ENCODE peak calls at places on chromosomes 16 and 17, in seven cellular contexts. A is uterus, G is bronchial epithelial cell, I is mucosa of descending colon, O is heart right ventricle, D is colonic mucosa, F is testis. R is an unnamed sample.

GRCh38 chr16:27492588-27492979 is 57.1 kb downstream of the GTF3C1 start:
- DNase-seq in A (no peak), G (no peak), I (no peak), O (no peak), D (no peak), F (no peak), R (no peak)

GRCh38 chr16:86671486-86672214 is 93.3 kb downstream of the FOXL1 start:
- DNase-seq in A (no peak), G (no peak), I (no peak), O (no peak), D (no peak), F (no peak), R (no peak)

GRCh38 chr16:75559564-75560372 is 3.7 kb upstream of the TMEM231 start:
- DNase-seq in A (no peak), G (peak), I (no peak), O (no peak), D (no peak), F (peak), R (no peak)

GRCh38 chr17:45009676-45010467 is 41.6 kb downstream of the DCAKD start:
- DNase-seq in A (no peak), G (no peak), I (no peak), O (no peak), D (no peak), F (no peak), R (no peak)

GRCh38 chr17:82236142-82236971 is 7.5 kb downstream of the SLC16A3 start:
- DNase-seq in A (peak), G (no peak), I (peak), O (peak), D (peak), F (peak), R (peak)

GRCh38 chr16:2429771-2430663 is 770 bp downstream of the CCNF start:
- DNase-seq in A (no peak), G (peak), I (no peak), O (no peak), D (peak), F (peak), R (no peak)

GRCh38 chr17:51059781-51060180 is 60.9 kb downstream of the SPAG9 start:
- DNase-seq in A (no peak), G (no peak), I (no peak), O (no peak), D (no peak), F (no peak), R (no peak)

GRCh38 chr17:50443492-50444051 is 17.6 kb downstream of the ACSF2 start:
- DNase-seq in A (no peak), G (no peak), I (no peak), O (no peak), D (peak), F (peak), R (no peak)

GRCh38 chr16:27759301-27759871 is 209.4 kb downstream of the KATNIP start:
- DNase-seq in A (no peak), G (peak), I (peak), O (no peak), D (no peak), F (no peak), R (no peak)

GRCh38 chr16:49700222-49700927 is 155.5 kb downstream of the ZNF423 start:
- DNase-seq in A (peak), G (no peak), I (no peak), O (peak), D (peak), F (peak), R (peak)

GRCh38 chr17:38749222-38750043 is 1.3 kb upstream of the PCGF2 start:
- DNase-seq in A (peak), G (no peak), I (peak), O (peak), D (peak), F (peak), R (peak)

GRCh38 chr17:15662726-15663125 is 21.4 kb downstream of the TRIM16 start:
- DNase-seq in A (no peak), G (peak), I (no peak), O (no peak), D (no peak), F (no peak), R (no peak)

GRCh38 chr17:65062168-65062915 is 5.8 kb upstream of the GNA13 start:
- DNase-seq in A (no peak), G (peak), I (no peak), O (no peak), D (no peak), F (no peak), R (no peak)

GRCh38 chr17:70629902-70630301 is 460.6 kb downstream of the KCNJ2 start:
- DNase-seq in A (no peak), G (peak), I (no peak), O (no peak), D (no peak), F (no peak), R (no peak)

GRCh38 chr16:27529962-27530361 is 19.8 kb downstream of the GTF3C1 start:
- DNase-seq in A (no peak), G (peak), I (no peak), O (no peak), D (no peak), F (no peak), R (no peak)

GRCh38 chr16:88432753-88433152 is 20.3 kb upstream of the ZFPM1 start:
- DNase-seq in A (no peak), G (no peak), I (no peak), O (no peak), D (no peak), F (no peak), R (no peak)

GRCh38 chr17:65797809-65798208 is 236.4 kb upstream of the AXIN2 start:
- DNase-seq in A (no peak), G (no peak), I (no peak), O (no peak), D (no peak), F (no peak), R (no peak)

GRCh38 chr16:89847930-89848297 is 19.6 kb downstream of the SPIRE2 start:
- DNase-seq in A (no peak), G (no peak), I (peak), O (no peak), D (peak), F (no peak), R (no peak)

GRCh38 chr17:1907818-1908698 is 78.3 kb downstream of the RPA1 start:
- DNase-seq in A (no peak), G (no peak), I (peak), O (no peak), D (no peak), F (peak), R (no peak)

GRCh38 chr17:80539022-80539421 is 5.6 kb upstream of the RPTOR start:
- DNase-seq in A (no peak), G (no peak), I (no peak), O (no peak), D (no peak), F (no peak), R (no peak)

GRCh38 chr17:8912060-8912981 is 44.8 kb upstream of the PIK3R6 start:
- DNase-seq in A (no peak), G (no peak), I (no peak), O (no peak), D (no peak), F (no peak), R (no peak)

GRCh38 chr17:82933911-82934310 is 94.1 kb upstream of the ZNF750 start:
- DNase-seq in A (peak), G (no peak), I (peak), O (no peak), D (no peak), F (no peak), R (no peak)

GRCh38 chr16:47780213-47780612 is 319.1 kb downstream of the PHKB start:
- DNase-seq in A (no peak), G (no peak), I (no peak), O (no peak), D (no peak), F (no peak), R (no peak)

GRCh38 chr17:81002409-81003361 is 11.0 kb downstream of the CHMP6 start:
- DNase-seq in A (peak), G (peak), I (peak), O (peak), D (peak), F (no peak), R (peak)

GRCh38 chr17:50533720-50534148 is 1.2 kb downstream of the EPN3 start:
- DNase-seq in A (peak), G (no peak), I (peak), O (peak), D (peak), F (peak), R (peak)

GRCh38 chr17:21039839-21040575 is 2.8 kb downstream of the USP22 start:
- DNase-seq in A (no peak), G (peak), I (no peak), O (no peak), D (peak), F (no peak), R (no peak)

GRCh38 chr17:47704781-47705180 is 10.8 kb downstream of the TBKBP1 start:
- DNase-seq in A (no peak), G (no peak), I (peak), O (no peak), D (no peak), F (no peak), R (no peak)

GRCh38 chr17:40553694-40554534 is 11.4 kb downstream of the CCR7 start:
- DNase-seq in A (peak), G (no peak), I (peak), O (peak), D (peak), F (peak), R (peak)

GRCh38 chr16:1465567-1465915 is 9.3 kb downstream of the CLCN7 start:
- DNase-seq in A (no peak), G (no peak), I (no peak), O (no peak), D (no peak), F (no peak), R (no peak)

GRCh38 chr17:74736423-74737298 is at the start of gene RAB37:
- DNase-seq in A (no peak), G (no peak), I (peak), O (peak), D (peak), F (no peak), R (no peak)

GRCh38 chr16:57694556-57695377 is at the start of gene DRC7:
- DNase-seq in A (no peak), G (peak), I (no peak), O (no peak), D (peak), F (peak), R (no peak)

GRCh38 chr17:38729886-38730525 is at the start of gene CISD3:
- DNase-seq in A (peak), G (peak), I (peak), O (peak), D (peak), F (peak), R (peak)

GRCh38 chr17:40646791-40647548 is 648 bp downstream of the SMARCE1 start:
- DNase-seq in A (no peak), G (peak), I (no peak), O (no peak), D (no peak), F (peak), R (no peak)

GRCh38 chr16:15837761-15838160 is 19.1 kb downstream of the MYH11 start:
- DNase-seq in A (no peak), G (no peak), I (no peak), O (no peak), D (no peak), F (no peak), R (no peak)
- H3K4me3 ChIP-seq in A (no peak), G (no peak), I (no peak), O (no peak), D (no peak), F (no peak), R (no peak)

GRCh38 chr16:10558305-10558704 is 22.1 kb downstream of the EMP2 start:
- DNase-seq in A (no peak), G (no peak), I (no peak), O (no peak), D (no peak), F (no peak), R (no peak)

GRCh38 chr16:10558746-10559641 is 21.4 kb downstream of the EMP2 start:
- DNase-seq in A (peak), G (no peak), I (peak), O (peak), D (peak), F (peak), R (peak)

GRCh38 chr16:10554569-10554968 is 25.8 kb downstream of the EMP2 start:
- DNase-seq in A (no peak), G (no peak), I (no peak), O (no peak), D (no peak), F (no peak), R (no peak)

GRCh38 chr16:10556240-10556639 is 24.2 kb downstream of the EMP2 start:
- DNase-seq in A (no peak), G (no peak), I (no peak), O (no peak), D (no peak), F (no peak), R (no peak)

DNA sequence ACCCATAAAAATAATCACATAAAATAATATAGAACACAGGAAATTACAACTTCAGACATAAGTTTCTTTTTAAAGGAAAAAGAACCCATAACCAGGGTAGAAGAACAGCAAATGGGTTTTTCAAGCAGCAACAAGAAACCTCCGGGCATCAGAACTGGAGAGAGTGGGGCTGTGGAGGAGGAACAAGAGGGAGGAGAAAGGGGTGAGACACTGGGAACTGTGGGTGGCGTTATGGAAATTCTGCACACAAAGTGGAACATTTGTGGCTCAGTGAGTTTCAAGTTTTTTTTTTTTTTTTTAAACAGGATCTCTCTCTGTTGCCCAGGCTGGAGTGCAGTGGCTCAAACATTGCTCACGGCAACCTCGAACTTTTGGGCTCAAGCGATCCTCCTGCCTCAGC is 22.6 kb downstream of the EMP2 start:
- DNase-seq in A (no peak), G (no peak), I (no peak), O (no peak), D (no peak), F (no peak), R (no peak)
- H3K4me3 ChIP-seq in A (no peak), G (no peak), I (no peak), O (no peak), D (no peak), F (no peak), R (no peak)

GRCh38 chr16:25051446-25052160 is 36.4 kb upstream of the ARHGAP17 start:
- DNase-seq in A (no peak), G (peak), I (no peak), O (no peak), D (no peak), F (no peak), R (no peak)
- H3K4me3 ChIP-seq in A (no peak), G (no peak), I (no peak), O (peak), D (no peak), F (no peak), R (peak)

DNA sequence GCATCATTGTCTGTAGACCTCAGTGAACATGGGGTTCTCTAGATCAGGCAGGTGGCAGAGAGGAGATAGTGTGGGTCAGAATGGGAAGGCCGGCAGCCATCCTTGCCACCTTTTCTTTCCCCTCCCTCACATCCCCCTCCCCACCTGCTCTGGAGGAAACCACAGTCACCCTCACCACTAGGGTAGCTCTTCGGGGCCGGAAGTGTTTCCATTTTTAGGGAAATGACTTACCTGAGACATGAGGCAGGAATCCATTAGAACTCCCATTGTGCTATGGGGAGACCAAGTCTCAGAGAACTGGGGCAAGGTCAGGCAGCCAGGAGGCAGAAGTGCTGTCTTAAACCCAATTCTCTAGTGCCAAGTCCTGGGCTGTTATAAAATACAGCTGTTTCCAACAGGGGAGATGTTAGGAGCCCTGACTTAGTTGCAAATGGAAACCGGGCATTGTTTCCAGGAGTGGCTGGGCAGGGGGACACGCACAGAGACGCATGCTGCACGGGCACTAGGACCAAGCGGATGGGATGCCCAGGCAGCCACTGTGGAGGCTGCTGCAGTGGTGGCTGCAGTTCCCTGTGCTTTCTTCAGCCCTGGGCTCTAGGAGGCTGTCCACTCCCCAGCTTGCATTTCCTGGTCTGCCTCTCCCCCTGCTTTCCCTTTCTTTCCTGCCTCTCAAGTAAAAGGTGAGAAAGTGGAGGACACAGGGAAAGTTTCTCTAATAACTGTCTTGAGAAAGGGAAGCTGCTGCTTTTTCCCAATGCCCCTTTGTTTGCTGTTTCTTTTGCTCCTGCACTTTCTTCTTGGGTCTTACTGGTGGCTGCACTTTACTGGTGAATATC is 2.8 kb downstream of the HAS3 start:
- DNase-seq in A (no peak), G (no peak), I (peak), O (no peak), D (no peak), F (no peak), R (no peak)
- H3K4me3 ChIP-seq in A (no peak), G (peak), I (no peak), O (peak), D (no peak), F (no peak), R (no peak)

GRCh38 chr16:24088767-24089166 is 167.4 kb upstream of the CACNG3 start:
- DNase-seq in A (no peak), G (no peak), I (no peak), O (no peak), D (no peak), F (no peak), R (no peak)

GRCh38 chr16:24093049-24093448 is 163.1 kb upstream of the CACNG3 start:
- DNase-seq in A (no peak), G (no peak), I (no peak), O (no peak), D (no peak), F (no peak), R (no peak)

GRCh38 chr16:24091125-24091524 is 165.0 kb upstream of the CACNG3 start:
- DNase-seq in A (no peak), G (no peak), I (no peak), O (no peak), D (no peak), F (no peak), R (no peak)

GRCh38 chr16:24098896-24099295 is 157.2 kb upstream of the CACNG3 start:
- DNase-seq in A (no peak), G (no peak), I (no peak), O (no peak), D (no peak), F (no peak), R (no peak)

DNA sequence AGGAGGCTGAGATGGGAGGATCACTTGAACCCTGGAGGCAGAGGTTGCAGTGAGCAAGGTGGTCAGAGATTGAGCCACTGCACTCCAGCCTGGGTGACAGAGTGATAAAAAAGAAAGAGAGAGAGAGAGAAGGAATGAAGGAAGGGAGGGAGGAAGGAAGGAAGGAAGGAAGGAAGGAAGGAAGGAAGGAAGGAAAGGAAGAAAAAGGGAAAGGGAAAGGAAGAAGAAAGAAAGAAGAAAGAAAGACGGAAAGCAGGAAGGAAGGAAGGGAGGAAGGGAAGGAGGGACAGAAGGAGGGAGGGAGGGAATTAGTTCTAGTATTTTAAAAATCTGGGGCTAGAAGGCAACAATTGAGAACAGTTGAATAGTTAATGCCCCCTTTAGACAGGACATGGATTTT is 161.5 kb upstream of the CACNG3 start:
- DNase-seq in A (no peak), G (no peak), I (no peak), O (no peak), D (no peak), F (no peak), R (no peak)
- H3K4me3 ChIP-seq in A (no peak), G (no peak), I (no peak), O (no peak), D (no peak), F (no peak), R (no peak)

GRCh38 chr17:35046740-35047283 is 16.7 kb downstream of the RFFL start:
- DNase-seq in A (no peak), G (peak), I (no peak), O (no peak), D (no peak), F (no peak), R (no peak)
- H3K4me3 ChIP-seq in A (no peak), G (no peak), I (no peak), O (no peak), D (no peak), F (no peak), R (no peak)

DNA sequence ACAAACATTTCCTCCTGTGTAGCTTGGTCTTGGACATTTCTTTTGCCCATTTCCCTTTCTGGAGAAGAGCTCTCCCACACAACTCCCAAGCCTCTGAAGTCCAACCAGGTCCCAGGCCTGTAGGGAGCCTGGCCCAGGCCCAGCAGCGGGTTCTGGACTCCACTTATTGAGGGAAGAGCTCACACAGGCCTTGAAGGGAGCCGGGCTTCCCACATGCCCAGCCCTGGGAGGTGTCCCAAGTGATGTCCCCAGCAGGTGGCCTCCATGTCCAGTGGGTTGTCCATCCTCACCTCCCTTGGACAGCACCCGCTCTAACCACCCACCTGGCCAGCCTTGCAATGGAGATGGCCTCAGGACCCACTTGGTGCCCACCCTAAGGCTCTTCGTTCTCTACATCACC is 5.9 kb upstream of the EPX start:
- DNase-seq in A (no peak), G (no peak), I (no peak), O (no peak), D (no peak), F (no peak), R (no peak)
- H3K4me3 ChIP-seq in A (no peak), G (no peak), I (no peak), O (no peak), D (no peak), F (no peak), R (no peak)

DNA sequence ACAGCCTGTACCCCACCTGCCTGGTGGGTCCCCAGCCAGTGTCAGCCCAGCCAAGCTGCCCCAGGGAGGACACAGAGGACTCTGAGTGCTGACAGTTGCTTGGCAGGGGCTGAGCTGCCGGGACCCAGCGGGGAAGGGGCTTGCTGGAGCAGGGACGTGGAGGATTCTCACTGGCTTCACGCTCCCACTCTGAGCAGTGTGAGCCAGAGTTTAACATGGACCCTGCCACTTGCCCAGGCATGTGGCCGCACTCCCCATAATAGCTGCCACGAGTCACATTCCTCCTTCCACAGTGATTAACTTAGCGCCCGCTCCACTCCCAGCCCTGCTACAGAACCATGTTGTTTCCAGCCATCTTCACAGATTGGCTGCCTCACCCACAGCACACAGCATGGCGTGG is 31.2 kb downstream of the SREBF1 start:
- DNase-seq in A (no peak), G (no peak), I (no peak), O (peak), D (no peak), F (no peak), R (no peak)
- H3K4me3 ChIP-seq in A (no peak), G (no peak), I (no peak), O (no peak), D (no peak), F (no peak), R (no peak)

R was measured in tibial nerve.